ENCODE peak calls at places on chromosomes 7 and 10, in nine cellular contexts. H, Y, E, V, X, M, F, D and L are unnamed samples.
A peak's percentile ranks its signal among the peaks of the same experiment; 100 is the strongest.

GRCh38 chr10:86360657-86361056 is 5.9 kb downstream of the GRID1 start:
- DNase-seq in H (no peak), Y (no peak), E (no peak), V (no peak), X (no peak), M (no peak), F (no peak), D (no peak), L (no peak)

GRCh38 chr7:108063520-108063933 is 60.6 kb upstream of the LAMB1 start:
- DNase-seq in H (no peak), Y (no peak), E (no peak), V (no peak), X (no peak), M (no peak), F (no peak), D (no peak), L (peak; percentile 6)

GRCh38 chr10:119734396-119735332 is 8.8 kb downstream of the INPP5F start:
- DNase-seq in H (no peak), Y (no peak), E (peak; percentile 69), V (no peak), X (no peak), M (no peak), F (no peak), D (peak; percentile 79), L (no peak)

GRCh38 chr7:2012044-2012900 is 220.5 kb downstream of the MAD1L1 start:
- DNase-seq in H (no peak), Y (peak; percentile 56), E (no peak), V (no peak), X (no peak), M (peak; percentile 5), F (no peak), D (no peak), L (no peak)

GRCh38 chr10:80894339-80894791 is 356.7 kb downstream of the SH2D4B start:
- DNase-seq in H (no peak), Y (no peak), E (no peak), V (no peak), X (no peak), M (no peak), F (no peak), D (no peak), L (no peak)

GRCh38 chr10:26890956-26891355 is 30.2 kb upstream of the ABI1 start:
- DNase-seq in H (no peak), Y (no peak), E (peak; percentile 89), V (peak; percentile 15), X (peak; percentile 34), M (no peak), F (no peak), D (peak; percentile 65), L (peak; percentile 22)

GRCh38 chr7:27198871-27199801 is 755 bp downstream of the HOXA13 start:
- DNase-seq in H (peak; percentile 48), Y (no peak), E (peak; percentile 5), V (no peak), X (no peak), M (no peak), F (no peak), D (no peak), L (no peak)

GRCh38 chr10:86285136-86285790 is 81.3 kb downstream of the GRID1 start:
- DNase-seq in H (no peak), Y (no peak), E (no peak), V (no peak), X (no peak), M (no peak), F (no peak), D (no peak), L (no peak)

GRCh38 chr10:97020452-97021400 is 165.0 kb downstream of the SLIT1 start:
- DNase-seq in H (no peak), Y (no peak), E (peak; percentile 58), V (no peak), X (no peak), M (no peak), F (no peak), D (no peak), L (no peak)

GRCh38 chr7:6531492-6532279 is 19.6 kb downstream of the GRID2IP start:
- DNase-seq in H (no peak), Y (no peak), E (no peak), V (no peak), X (no peak), M (no peak), F (no peak), D (no peak), L (no peak)

GRCh38 chr7:6528401-6529130 is 22.7 kb downstream of the GRID2IP start:
- DNase-seq in H (no peak), Y (no peak), E (no peak), V (no peak), X (no peak), M (no peak), F (no peak), D (no peak), L (no peak)

GRCh38 chr7:6530626-6531491 is 20.4 kb downstream of the GRID2IP start:
- DNase-seq in H (no peak), Y (no peak), E (no peak), V (peak; percentile 60), X (peak; percentile 15), M (no peak), F (no peak), D (no peak), L (peak; percentile 48)

GRCh38 chr7:6529643-6530042 is 21.6 kb downstream of the GRID2IP start:
- DNase-seq in H (no peak), Y (no peak), E (no peak), V (no peak), X (no peak), M (no peak), F (no peak), D (no peak), L (no peak)

GRCh38 chr7:6526997-6527378 is 24.3 kb downstream of the GRID2IP start:
- DNase-seq in H (no peak), Y (no peak), E (no peak), V (no peak), X (no peak), M (no peak), F (no peak), D (no peak), L (no peak)
- H3K4me3 ChIP-seq in H (peak overlapping the region; percentile 44), Y (peak overlapping the region; percentile 13), E (no peak overlapping the region), V (no peak overlapping the region), X (no peak overlapping the region), M (peak overlapping the region; percentile 56), F (no peak overlapping the region), D (no peak overlapping the region), L (no peak overlapping the region)

DNA sequence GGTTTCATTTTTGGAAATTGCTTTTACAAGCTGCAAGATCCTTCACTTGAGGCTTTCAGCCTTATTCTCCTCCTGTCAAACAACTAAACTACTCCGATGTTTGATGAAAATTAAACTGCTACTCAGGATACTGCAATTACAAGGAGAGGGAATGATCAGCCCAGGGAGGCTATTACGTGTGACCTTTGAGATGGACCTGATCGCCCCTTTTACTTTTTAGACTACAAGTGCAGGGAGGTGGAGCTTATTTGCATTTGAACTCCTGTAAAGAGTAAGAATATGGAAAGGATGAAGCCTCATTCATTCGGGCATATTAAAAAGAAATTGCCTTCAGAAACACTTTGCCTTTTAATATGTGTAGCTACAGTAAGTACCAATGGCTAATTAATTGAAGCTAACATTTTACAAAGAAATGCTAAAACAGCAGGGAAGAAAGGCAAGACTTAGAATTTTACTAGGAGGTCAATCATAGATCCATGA is 219.1 kb downstream of the PHTF2 start:
- DNase-seq in H (no peak), Y (no peak), E (no peak), V (no peak), X (no peak), M (no peak), F (no peak), D (no peak), L (no peak)
- H3K4me3 ChIP-seq in H (no peak overlapping the region), Y (peak overlapping the region; percentile 87), E (no peak overlapping the region), V (no peak overlapping the region), X (no peak overlapping the region), M (peak overlapping the region; percentile 72), F (no peak overlapping the region), D (no peak overlapping the region), L (no peak overlapping the region)

GRCh38 chr7:47326808-47327207 is 255.1 kb downstream of the TNS3 start:
- DNase-seq in H (no peak), Y (peak; percentile 85), E (peak; percentile 70), V (no peak), X (no peak), M (peak; percentile 35), F (no peak), D (peak; percentile 70), L (no peak)
- H3K4me3 ChIP-seq in H (no peak overlapping the region), Y (peak overlapping the region; percentile 24), E (peak overlapping the region; percentile 47), V (no peak overlapping the region), X (no peak overlapping the region), M (peak overlapping the region; percentile 41), F (peak overlapping the region; percentile 55), D (peak overlapping the region; percentile 35), L (no peak overlapping the region)

GRCh38 chr7:139845443-139845805 is 16.4 kb downstream of the TBXAS1 start:
- DNase-seq in H (no peak), Y (no peak), E (no peak), V (no peak), X (no peak), M (no peak), F (no peak), D (no peak), L (no peak)

GRCh38 chr7:139846297-139846696 is 17.2 kb downstream of the TBXAS1 start:
- DNase-seq in H (no peak), Y (no peak), E (no peak), V (no peak), X (no peak), M (no peak), F (no peak), D (no peak), L (no peak)

GRCh38 chr7:139844779-139845442 is 15.8 kb downstream of the TBXAS1 start:
- DNase-seq in H (no peak), Y (no peak), E (no peak), V (no peak), X (no peak), M (no peak), F (no peak), D (no peak), L (no peak)

GRCh38 chr7:139840776-139841175 is 11.7 kb downstream of the TBXAS1 start:
- DNase-seq in H (no peak), Y (no peak), E (no peak), V (no peak), X (no peak), M (no peak), F (no peak), D (no peak), L (no peak)

GRCh38 chr7:139842414-139843210 is 13.5 kb downstream of the TBXAS1 start:
- DNase-seq in H (no peak), Y (no peak), E (peak; percentile 48), V (no peak), X (no peak), M (no peak), F (no peak), D (no peak), L (peak; percentile 66)
- H3K4me3 ChIP-seq in H (no peak overlapping the region), Y (no peak overlapping the region), E (no peak overlapping the region), V (no peak overlapping the region), X (no peak overlapping the region), M (peak overlapping the region; percentile 8), F (no peak overlapping the region), D (no peak overlapping the region), L (peak overlapping the region; percentile 36)

DNA sequence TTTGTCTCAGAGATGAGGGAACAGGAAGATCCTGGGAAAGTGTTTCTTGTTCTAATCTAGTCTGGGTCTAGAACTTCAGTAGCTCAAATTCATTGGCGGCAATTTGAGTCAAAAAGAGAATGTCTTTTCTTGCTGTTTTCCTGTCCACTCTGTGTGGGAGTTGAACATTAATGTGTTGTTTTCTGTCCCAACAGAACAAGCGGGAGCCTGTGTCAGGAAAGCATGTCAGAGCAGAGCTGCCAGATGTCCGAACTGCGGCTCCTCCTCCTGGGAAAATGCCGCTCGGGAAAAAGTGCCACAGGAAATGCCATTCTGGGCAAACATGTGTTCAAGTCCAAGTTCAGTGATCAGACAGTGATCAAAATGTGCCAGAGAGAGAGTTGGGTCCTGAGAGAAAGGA is 16.0 kb downstream of the GIMAP8 start:
- DNase-seq in H (no peak), Y (no peak), E (no peak), V (no peak), X (no peak), M (no peak), F (no peak), D (no peak), L (no peak)
- H3K4me3 ChIP-seq in H (no peak overlapping the region), Y (peak overlapping the region; percentile 71), E (no peak overlapping the region), V (no peak overlapping the region), X (no peak overlapping the region), M (peak overlapping the region; percentile 34), F (no peak overlapping the region), D (no peak overlapping the region), L (no peak overlapping the region)